ENCODE peak calls at places on chromosomes 1 and 21, in six cellular contexts. J is H1, W is WTC11, P is ovary, F is tibial artery, G is GM12865. Q is an unnamed sample.

GRCh38 chr1:7223334-7224080 is 438.3 kb downstream of the CAMTA1 start:
- DNase-seq in J (no peak), W (no peak), P (no peak), F (no peak), G (no peak), Q (no peak)

GRCh38 chr21:38982096-38982495 is 176.4 kb downstream of the ETS2 start:
- DNase-seq in J (peak), W (peak), P (no peak), F (no peak), G (no peak), Q (no peak)

GRCh38 chr1:90782046-90782445 is 64.9 kb upstream of the BARHL2 start:
- DNase-seq in J (no peak), W (no peak), P (no peak), F (no peak), G (no peak), Q (no peak)

GRCh38 chr1:3017440-3018050 is 3.7 kb upstream of the ACTRT2 start:
- DNase-seq in J (no peak), W (no peak), P (no peak), F (peak), G (no peak), Q (no peak)

GRCh38 chr1:177145102-177145779 is 19.3 kb downstream of the ASTN1 start:
- DNase-seq in J (no peak), W (no peak), P (no peak), F (no peak), G (no peak), Q (no peak)

GRCh38 chr1:64823691-64824476 is 79.0 kb downstream of the RAVER2 start:
- DNase-seq in J (no peak), W (peak), P (peak), F (no peak), G (peak), Q (peak)

GRCh38 chr1:93670141-93670540 is 11.5 kb downstream of the BCAR3 start:
- DNase-seq in J (no peak), W (no peak), P (peak), F (no peak), G (no peak), Q (no peak)

GRCh38 chr1:28241633-28242241 is 5.8 kb downstream of the ATP5IF1 start:
- DNase-seq in J (no peak), W (no peak), P (no peak), F (no peak), G (no peak), Q (no peak)

GRCh38 chr1:224447251-224447650 is 12.7 kb upstream of the WDR26 start:
- DNase-seq in J (no peak), W (no peak), P (peak), F (peak), G (no peak), Q (no peak)

GRCh38 chr21:40067751-40068150 is 200.5 kb downstream of the PCP4 start:
- DNase-seq in J (no peak), W (no peak), P (no peak), F (no peak), G (no peak), Q (no peak)

GRCh38 chr1:205182930-205183329 is 28.6 kb downstream of the DSTYK start:
- DNase-seq in J (no peak), W (no peak), P (no peak), F (no peak), G (no peak), Q (no peak)

GRCh38 chr21:19807231-19807630 is 1191.0 kb upstream of the NCAM2 start:
- DNase-seq in J (no peak), W (no peak), P (no peak), F (no peak), G (no peak), Q (no peak)

GRCh38 chr1:183237046-183237445 is 51.0 kb downstream of the LAMC2 start:
- DNase-seq in J (no peak), W (no peak), P (no peak), F (no peak), G (no peak), Q (no peak)

GRCh38 chr1:235090406-235091069 is 38.1 kb downstream of the TOMM20 start:
- DNase-seq in J (peak), W (peak), P (no peak), F (no peak), G (no peak), Q (no peak)

GRCh38 chr1:153919879-153920852 is 2.6 kb downstream of the GATAD2B start:
- DNase-seq in J (no peak), W (no peak), P (no peak), F (no peak), G (peak), Q (no peak)

GRCh38 chr1:53979712-53980450 is 33.7 kb downstream of the LRRC42 start:
- DNase-seq in J (no peak), W (no peak), P (no peak), F (no peak), G (no peak), Q (no peak)

GRCh38 chr1:213989071-213989739 is 1.4 kb downstream of the PROX1 start:
- DNase-seq in J (no peak), W (peak), P (peak), F (no peak), G (peak), Q (no peak)

GRCh38 chr1:197440730-197441129 is 172.7 kb downstream of the CRB1 start:
- DNase-seq in J (no peak), W (no peak), P (no peak), F (no peak), G (no peak), Q (no peak)

GRCh38 chr1:97332716-97333115 is 588.1 kb downstream of the DPYD start:
- DNase-seq in J (no peak), W (no peak), P (no peak), F (no peak), G (no peak), Q (no peak)

GRCh38 chr1:170296642-170297041 is 150.9 kb downstream of the NTMT2 start:
- DNase-seq in J (no peak), W (no peak), P (no peak), F (no peak), G (no peak), Q (no peak)

GRCh38 chr1:175394739-175395138 is 202.2 kb upstream of the KIAA0040 start:
- DNase-seq in J (no peak), W (no peak), P (no peak), F (no peak), G (no peak), Q (no peak)

GRCh38 chr1:10267319-10267718 is 56.9 kb downstream of the KIF1B start:
- DNase-seq in J (no peak), W (no peak), P (no peak), F (no peak), G (no peak), Q (no peak)

GRCh38 chr21:38984982-38985422 is 179.3 kb downstream of the ETS2 start:
- DNase-seq in J (no peak), W (no peak), P (no peak), F (no peak), G (no peak), Q (no peak)

GRCh38 chr1:67429528-67430357 is 459 bp downstream of the SERBP1 start:
- DNase-seq in J (no peak), W (no peak), P (no peak), F (peak), G (peak), Q (no peak)

GRCh38 chr1:67429011-67429527 is 1.1 kb downstream of the SERBP1 start:
- DNase-seq in J (no peak), W (no peak), P (no peak), F (no peak), G (peak), Q (peak)

GRCh38 chr1:67431869-67432578 is 1.8 kb upstream of the SERBP1 start:
- DNase-seq in J (no peak), W (no peak), P (no peak), F (no peak), G (no peak), Q (no peak)

GRCh38 chr1:67431156-67431765 is 1.1 kb upstream of the SERBP1 start:
- DNase-seq in J (no peak), W (no peak), P (no peak), F (no peak), G (no peak), Q (peak)

DNA sequence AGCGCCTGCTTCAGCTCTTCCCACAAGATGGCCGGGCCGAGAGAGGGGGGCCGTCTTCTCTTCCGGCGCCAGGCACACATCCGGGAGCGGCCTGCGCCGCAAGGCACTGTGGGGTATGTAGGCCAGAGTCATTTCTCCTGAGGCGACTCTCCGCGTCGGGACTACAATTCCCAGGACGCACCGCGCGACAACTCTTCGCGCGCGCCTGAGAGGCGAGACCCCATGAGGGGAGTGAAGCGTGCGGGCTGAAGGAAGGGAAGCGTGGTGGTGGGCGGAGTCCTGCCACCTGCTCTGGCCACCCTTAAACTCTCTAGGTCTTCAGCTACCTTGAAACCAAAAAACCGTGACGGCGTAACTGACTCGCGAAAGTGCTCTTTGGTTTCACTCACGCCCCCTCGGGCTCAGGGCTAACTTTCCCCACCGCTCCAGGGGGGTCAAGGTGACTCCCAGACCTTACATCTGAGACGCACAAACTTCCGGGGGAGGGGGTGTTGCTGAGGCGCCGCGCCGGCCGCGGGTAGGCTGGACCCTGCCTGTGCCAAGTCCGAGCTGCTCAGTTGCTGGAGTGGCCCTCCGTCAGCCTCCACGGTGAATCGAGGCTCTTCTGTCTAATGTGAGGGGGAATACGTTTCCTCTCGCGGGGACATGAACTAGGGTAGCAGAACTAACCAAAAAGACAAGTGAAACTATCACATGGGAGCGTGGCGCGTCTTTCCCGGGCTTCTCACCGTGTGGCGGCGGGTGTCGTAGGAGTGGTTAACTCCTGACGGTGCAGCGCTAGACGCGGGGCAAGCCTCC is at the start of gene SERBP1:
- DNase-seq in J (peak), W (peak), P (peak), F (peak), G (peak), Q (peak)
- TF ChIP-seq CTCF in J (no peak), W (no peak), P (peak), F (peak), G (no peak), Q (no peak)

DNA sequence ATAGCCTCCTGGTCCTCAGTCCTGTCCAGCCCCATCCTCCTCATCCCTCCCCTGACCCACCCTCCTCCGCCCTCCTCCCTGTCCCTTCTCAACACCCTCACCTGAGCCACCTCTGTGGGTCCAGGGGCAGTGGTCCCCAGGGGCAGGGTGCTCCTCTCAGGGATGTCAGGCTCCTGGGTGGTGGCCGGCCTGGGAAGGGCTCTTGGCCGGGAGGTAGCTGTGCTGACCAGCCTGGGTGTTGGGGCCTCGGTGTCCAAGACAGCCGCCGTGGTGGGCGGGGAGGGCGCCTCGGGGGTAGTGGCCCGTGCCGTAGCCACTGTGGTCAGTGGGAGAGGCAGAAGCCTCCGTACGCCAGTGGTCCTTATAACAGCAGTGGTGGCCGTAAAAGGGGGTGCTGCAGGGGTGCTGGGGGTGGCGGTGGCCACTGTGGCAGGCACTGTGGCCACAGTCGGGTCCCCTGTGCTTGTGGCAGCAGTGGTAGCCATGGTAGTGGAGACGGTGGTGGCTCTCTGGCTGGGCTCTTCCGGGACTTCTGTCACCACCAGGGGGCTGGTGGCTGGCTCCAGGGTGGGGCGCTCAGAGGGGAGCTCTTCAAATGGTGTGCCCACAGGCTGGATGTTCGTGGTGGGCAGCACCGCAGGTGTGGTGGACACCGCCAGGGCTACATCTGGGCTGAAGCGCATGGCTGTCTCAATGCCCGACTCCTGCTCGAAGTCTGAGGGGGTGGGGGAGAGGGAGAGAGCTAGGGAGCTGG is 31.9 kb downstream of the SDC3 start:
- DNase-seq in J (no peak), W (no peak), P (no peak), F (no peak), G (no peak), Q (no peak)
- TF ChIP-seq CTCF in J (no peak), W (no peak), P (no peak), F (no peak), G (peak), Q (no peak)

GRCh38 chr1:117059334-117059677 is 820 bp upstream of the TTF2 start:
- DNase-seq in J (no peak), W (peak), P (no peak), F (peak), G (peak), Q (peak)

GRCh38 chr1:117060441-117061317 is 553 bp downstream of the TTF2 start:
- DNase-seq in J (no peak), W (no peak), P (no peak), F (no peak), G (peak), Q (peak)

GRCh38 chr1:117061986-117062415 is 1.9 kb downstream of the TTF2 start:
- DNase-seq in J (no peak), W (no peak), P (no peak), F (no peak), G (peak), Q (peak)

GRCh38 chr1:117058810-117059209 is 1.3 kb upstream of the TTF2 start:
- DNase-seq in J (no peak), W (no peak), P (no peak), F (no peak), G (no peak), Q (no peak)

DNA sequence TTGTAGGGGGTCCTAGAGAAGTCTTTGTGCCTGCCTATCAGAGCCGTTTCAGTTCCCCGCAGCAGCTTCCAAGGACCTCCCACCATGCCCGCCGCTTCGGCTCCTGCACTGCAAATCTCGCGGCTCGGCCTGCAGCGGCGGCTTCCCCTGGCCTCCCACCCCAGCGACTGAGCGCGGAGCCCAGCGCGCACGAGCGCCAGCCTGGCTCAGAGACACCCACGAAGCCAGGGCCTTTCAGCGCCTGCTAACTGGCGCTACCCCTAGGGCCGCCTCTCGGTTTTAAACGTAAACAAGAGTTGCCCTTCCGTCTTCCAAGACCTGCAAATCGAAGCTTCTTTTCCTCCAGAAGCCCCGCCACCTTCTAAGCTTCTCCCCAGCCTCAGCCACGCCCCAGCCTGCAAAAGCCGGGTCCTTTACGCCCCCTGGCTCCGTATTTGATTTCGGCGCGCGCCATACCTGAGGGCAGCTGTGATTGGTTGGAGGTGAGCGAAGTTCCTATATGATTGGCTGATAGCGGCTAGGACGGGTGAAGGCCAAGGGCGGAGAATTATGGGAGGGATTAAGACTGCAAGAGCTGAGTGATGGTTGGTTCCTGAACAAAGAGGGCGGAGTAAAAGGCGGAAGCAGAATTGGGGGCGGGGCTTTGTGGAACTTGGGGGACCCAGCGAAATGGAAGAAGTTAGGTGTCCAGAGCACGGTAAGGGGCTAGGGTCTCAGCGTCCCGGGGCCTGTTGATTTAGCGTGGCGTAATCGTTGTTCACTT is at the start of gene TTF2:
- DNase-seq in J (peak), W (peak), P (peak), F (peak), G (peak), Q (peak)
- TF ChIP-seq CTCF in J (no peak), W (no peak), P (peak), F (peak), G (no peak), Q (peak)

GRCh38 chr1:5982868-5983267 is 9.4 kb downstream of the NPHP4 start:
- DNase-seq in J (no peak), W (no peak), P (no peak), F (no peak), G (no peak), Q (no peak)
- TF ChIP-seq CTCF in J (no peak), W (no peak), P (no peak), F (no peak), G (no peak), Q (no peak)

GRCh38 chr1:201501144-201501543 is 5.8 kb downstream of the CSRP1 start:
- DNase-seq in J (no peak), W (no peak), P (no peak), F (peak), G (no peak), Q (no peak)

GRCh38 chr1:201504179-201504631 is 2.7 kb downstream of the CSRP1 start:
- DNase-seq in J (no peak), W (no peak), P (no peak), F (no peak), G (no peak), Q (no peak)

GRCh38 chr1:201503397-201504176 is 3.3 kb downstream of the CSRP1 start:
- DNase-seq in J (peak), W (peak), P (peak), F (peak), G (no peak), Q (no peak)

GRCh38 chr1:201501812-201502510 is 5.0 kb downstream of the CSRP1 start:
- DNase-seq in J (no peak), W (no peak), P (no peak), F (no peak), G (no peak), Q (no peak)

GRCh38 chr1:201502511-201502857 is 4.4 kb downstream of the CSRP1 start:
- DNase-seq in J (no peak), W (no peak), P (no peak), F (no peak), G (no peak), Q (no peak)
- TF ChIP-seq CTCF in J (no peak), W (no peak), P (no peak), F (no peak), G (no peak), Q (no peak)

GRCh38 chr1:242083742-242084141 is 84.8 kb upstream of the MAP1LC3C start:
- DNase-seq in J (no peak), W (no peak), P (no peak), F (no peak), G (no peak), Q (no peak)
- TF ChIP-seq CTCF in J (no peak), W (no peak), P (no peak), F (no peak), G (no peak), Q (no peak)

GRCh38 chr1:215517441-215517891 is 49.6 kb upstream of the KCTD3 start:
- DNase-seq in J (no peak), W (peak), P (no peak), F (no peak), G (no peak), Q (no peak)
- TF ChIP-seq CTCF in J (peak), W (no peak), P (no peak), F (no peak), G (no peak), Q (no peak)

GRCh38 chr1:164636744-164637143 is 77.8 kb downstream of the PBX1 start:
- DNase-seq in J (no peak), W (no peak), P (no peak), F (no peak), G (no peak), Q (no peak)

GRCh38 chr1:164640673-164641352 is 81.8 kb downstream of the PBX1 start:
- DNase-seq in J (no peak), W (no peak), P (no peak), F (no peak), G (no peak), Q (no peak)

GRCh38 chr1:164635784-164636729 is 77.1 kb downstream of the PBX1 start:
- DNase-seq in J (no peak), W (no peak), P (no peak), F (no peak), G (no peak), Q (no peak)

GRCh38 chr1:164637461-164638375 is 78.7 kb downstream of the PBX1 start:
- DNase-seq in J (no peak), W (no peak), P (no peak), F (peak), G (no peak), Q (no peak)

DNA sequence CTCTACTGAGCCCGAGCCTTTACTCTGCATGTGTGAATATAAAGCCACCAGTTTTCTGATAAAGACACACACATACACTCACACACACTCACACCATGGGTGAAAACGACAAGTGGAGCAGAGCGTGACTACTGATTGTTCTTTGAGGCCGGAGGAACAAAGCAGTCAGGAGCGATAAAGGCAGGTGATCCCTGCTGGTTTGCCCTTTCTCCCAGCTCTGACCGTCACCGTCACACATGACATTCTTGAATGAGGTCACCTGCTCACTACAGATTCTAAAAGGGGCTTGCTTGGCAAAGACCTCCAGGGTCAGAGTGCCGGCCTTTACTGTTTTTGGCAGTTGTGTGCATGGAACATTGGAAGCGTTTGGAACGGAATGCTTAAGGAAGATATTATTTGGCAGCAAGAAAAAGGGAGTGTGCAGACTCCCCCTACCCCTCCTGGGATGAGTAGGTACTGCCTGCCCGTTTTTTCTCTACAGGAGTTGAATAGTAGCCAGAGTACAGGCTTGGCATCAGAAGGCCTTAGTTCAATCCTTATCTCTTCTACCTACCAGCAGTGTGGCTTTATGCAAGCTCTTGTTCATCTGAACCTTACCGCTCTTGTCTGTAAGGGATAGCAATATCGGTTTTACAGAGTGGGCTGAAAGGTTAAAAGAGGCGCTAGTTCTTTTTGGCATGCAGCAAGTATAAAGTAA is 79.7 kb downstream of the PBX1 start:
- DNase-seq in J (no peak), W (no peak), P (no peak), F (no peak), G (no peak), Q (no peak)
- TF ChIP-seq CTCF in J (no peak), W (no peak), P (no peak), F (no peak), G (no peak), Q (no peak)